ENCODE peak calls at places on chromosomes 13 and 19, in four cellular contexts. T, E, V and B are unnamed samples.

GRCh38 chr19:35211545-35212230 is 16.9 kb downstream of the FAM187B start:
- DNase-seq in T (no peak), E (no peak), V (no peak), B (no peak)

GRCh38 chr13:41693434-41693833 is 236.1 kb downstream of the RGCC start:
- DNase-seq in T (no peak), E (peak), V (no peak), B (no peak)

GRCh38 chr19:16015805-16016173 is 60.5 kb upstream of the TPM4 start:
- DNase-seq in T (no peak), E (no peak), V (no peak), B (no peak)

GRCh38 chr13:84405286-84405685 is 523.0 kb upstream of the SLITRK1 start:
- DNase-seq in T (no peak), E (no peak), V (no peak), B (no peak)

GRCh38 chr13:79512950-79513349 is 32.0 kb downstream of the NDFIP2 start:
- DNase-seq in T (no peak), E (no peak), V (no peak), B (no peak)

GRCh38 chr13:97810152-97810551 is 143.3 kb upstream of the IPO5 start:
- DNase-seq in T (peak), E (peak), V (no peak), B (no peak)

GRCh38 chr13:108705031-108705430 is 75.6 kb downstream of the MYO16 start:
- DNase-seq in T (peak), E (peak), V (no peak), B (no peak)

GRCh38 chr13:67651908-67652307 is 421.8 kb upstream of the PCDH9 start:
- DNase-seq in T (no peak), E (no peak), V (no peak), B (no peak)

GRCh38 chr19:35693835-35694599 is 10.3 kb upstream of the ZBTB32 start:
- DNase-seq in T (peak), E (peak), V (peak), B (no peak)

GRCh38 chr19:33270769-33271168 is 31.6 kb downstream of the CEBPA start:
- DNase-seq in T (no peak), E (no peak), V (no peak), B (no peak)

GRCh38 chr13:113448885-113449692 is 4.2 kb downstream of the ADPRHL1 start:
- DNase-seq in T (peak), E (peak), V (no peak), B (no peak)

GRCh38 chr13:98664047-98664446 is 87.1 kb upstream of the STK24 start:
- DNase-seq in T (no peak), E (peak), V (no peak), B (no peak)

GRCh38 chr13:101977475-101977874 is 424.4 kb downstream of the FGF14 start:
- DNase-seq in T (no peak), E (no peak), V (no peak), B (no peak)

GRCh38 chr13:70932511-70932910 is 824.3 kb upstream of the KLHL1 start:
- DNase-seq in T (no peak), E (no peak), V (no peak), B (no peak)

GRCh38 chr13:20141238-20142018 is 19.4 kb downstream of the GJA3 start:
- DNase-seq in T (no peak), E (no peak), V (no peak), B (no peak)

GRCh38 chr13:50419896-50420295 is 404.7 kb downstream of the KCNRG start:
- DNase-seq in T (no peak), E (no peak), V (no peak), B (no peak)

GRCh38 chr13:23025848-23026608 is 154.8 kb upstream of the SGCG start:
- DNase-seq in T (no peak), E (peak), V (peak), B (no peak)

GRCh38 chr13:66567899-66568612 is 662.1 kb downstream of the PCDH9 start:
- DNase-seq in T (no peak), E (no peak), V (no peak), B (no peak)

GRCh38 chr19:4575267-4575793 is 15.8 kb upstream of the SEMA6B start:
- DNase-seq in T (peak), E (peak), V (no peak), B (peak)

GRCh38 chr19:1244693-1245451 is 3.3 kb downstream of the ATP5F1D start:
- DNase-seq in T (no peak), E (no peak), V (no peak), B (no peak)

GRCh38 chr13:38661276-38661675 is 25.6 kb upstream of the FREM2 start:
- DNase-seq in T (no peak), E (no peak), V (no peak), B (no peak)

GRCh38 chr13:101415358-101416174 is 742 bp downstream of the NALCN start:
- DNase-seq in T (peak), E (no peak), V (no peak), B (no peak)

GRCh38 chr19:4851551-4852290 is 15.7 kb downstream of the PLIN3 start:
- DNase-seq in T (peak), E (peak), V (no peak), B (no peak)

GRCh38 chr19:54475706-54476105 is 2.6 kb upstream of the CDC42EP5 start:
- DNase-seq in T (no peak), E (no peak), V (no peak), B (no peak)

GRCh38 chr13:50780201-50781015 is 63.1 kb downstream of the DLEU7 start:
- DNase-seq in T (no peak), E (no peak), V (no peak), B (no peak)

GRCh38 chr13:99650410-99650809 is 149.1 kb downstream of the TM9SF2 start:
- DNase-seq in T (no peak), E (no peak), V (no peak), B (no peak)

GRCh38 chr13:113789167-113789566 is 30.1 kb downstream of the TMEM255B start:
- DNase-seq in T (no peak), E (no peak), V (no peak), B (no peak)

GRCh38 chr13:111031531-111031961 is 83.6 kb upstream of the ARHGEF7 start:
- DNase-seq in T (no peak), E (no peak), V (no peak), B (peak)

GRCh38 chr13:97235549-97236206 is 13.5 kb downstream of the MBNL2 start:
- DNase-seq in T (no peak), E (no peak), V (no peak), B (no peak)

GRCh38 chr19:16073988-16074387 is 2.3 kb upstream of the TPM4 start:
- DNase-seq in T (no peak), E (no peak), V (no peak), B (no peak)

GRCh38 chr19:55251296-55252081 is 7.3 kb downstream of the PPP6R1 start:
- DNase-seq in T (no peak), E (peak), V (no peak), B (no peak)

GRCh38 chr19:33514885-33515485 is 6.6 kb downstream of the PEPD start:
- DNase-seq in T (no peak), E (no peak), V (no peak), B (peak)

GRCh38 chr19:19900574-19901444 is at the start of gene ZNF93:
- DNase-seq in T (no peak), E (peak), V (no peak), B (peak)

GRCh38 chr13:49374585-49375290 is 69.1 kb downstream of the CAB39L start:
- DNase-seq in T (peak), E (peak), V (no peak), B (no peak)

GRCh38 chr13:110634558-110634957 is 19.2 kb downstream of the NAXD start:
- DNase-seq in T (peak), E (no peak), V (no peak), B (no peak)

GRCh38 chr19:40246292-40247073 is 20.0 kb upstream of the CCNP start:
- DNase-seq in T (no peak), E (no peak), V (no peak), B (no peak)

GRCh38 chr19:610071-610800 is 20.6 kb downstream of the HCN2 start:
- DNase-seq in T (no peak), E (no peak), V (no peak), B (no peak)

GRCh38 chr13:46265292-46265691 is 53.6 kb downstream of the LRRC63 start:
- DNase-seq in T (no peak), E (no peak), V (no peak), B (no peak)

GRCh38 chr13:46274094-46274698 is 62.5 kb downstream of the LRRC63 start:
- DNase-seq in T (no peak), E (no peak), V (no peak), B (no peak)

GRCh38 chr13:46267166-46267565 is 55.4 kb downstream of the LRRC63 start:
- DNase-seq in T (no peak), E (peak), V (no peak), B (no peak)

DNA sequence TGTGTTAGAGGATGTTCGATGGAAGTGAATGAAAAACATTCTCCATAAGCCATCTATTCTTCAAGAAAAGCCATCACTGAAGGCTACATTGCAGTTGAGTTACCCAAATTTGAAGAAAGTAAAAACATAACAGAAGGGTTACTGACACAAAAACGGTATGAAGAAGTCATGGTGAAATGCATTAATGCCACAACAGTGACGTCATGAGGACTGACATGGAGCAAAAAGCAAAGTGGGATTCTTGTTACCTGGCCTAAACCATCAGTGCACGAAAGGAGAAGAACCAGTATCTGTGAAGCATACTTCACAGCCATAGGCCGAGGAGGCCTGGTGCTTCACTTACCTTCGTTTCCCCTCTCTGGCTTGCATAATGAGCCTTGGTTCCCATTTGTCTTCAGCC is 58.7 kb downstream of the LRRC63 start:
- DNase-seq in T (no peak), E (no peak), V (no peak), B (no peak)
- H3K4me3 ChIP-seq in T (no peak), E (no peak), V (no peak), B (no peak)

GRCh38 chr13:44649834-44650233 is 73.7 kb upstream of the TSC22D1 start:
- DNase-seq in T (no peak), E (no peak), V (no peak), B (no peak)

GRCh38 chr13:44651209-44651608 is 75.1 kb upstream of the TSC22D1 start:
- DNase-seq in T (no peak), E (peak), V (no peak), B (no peak)

GRCh38 chr13:44649118-44649455 is 73.0 kb upstream of the TSC22D1 start:
- DNase-seq in T (no peak), E (no peak), V (no peak), B (no peak)

GRCh38 chr13:44646044-44646443 is 69.9 kb upstream of the TSC22D1 start:
- DNase-seq in T (no peak), E (no peak), V (no peak), B (no peak)

GRCh38 chr13:44648392-44649117 is 72.4 kb upstream of the TSC22D1 start:
- DNase-seq in T (no peak), E (peak), V (no peak), B (no peak)
- TF ChIP-seq CTCF in T (peak), E (peak), V (no peak), B (no peak)

GRCh38 chr19:14363203-14364097 is 17.8 kb upstream of the ADGRE5 start:
- DNase-seq in T (peak), E (peak), V (peak), B (peak)
- H3K4me3 ChIP-seq in T (peak), E (no peak), V (peak), B (peak)

GRCh38 chr19:56660381-56661105 is 11.0 kb downstream of the ZNF835 start:
- DNase-seq in T (no peak), E (no peak), V (no peak), B (no peak)
- TF ChIP-seq CTCF in T (no peak), E (no peak), V (no peak), B (no peak)

GRCh38 chr19:30249911-30250310 is 122.3 kb upstream of the ZNF536 start:
- DNase-seq in T (no peak), E (no peak), V (no peak), B (no peak)
- H3K4me3 ChIP-seq in T (no peak), E (no peak), V (no peak), B (no peak)

DNA sequence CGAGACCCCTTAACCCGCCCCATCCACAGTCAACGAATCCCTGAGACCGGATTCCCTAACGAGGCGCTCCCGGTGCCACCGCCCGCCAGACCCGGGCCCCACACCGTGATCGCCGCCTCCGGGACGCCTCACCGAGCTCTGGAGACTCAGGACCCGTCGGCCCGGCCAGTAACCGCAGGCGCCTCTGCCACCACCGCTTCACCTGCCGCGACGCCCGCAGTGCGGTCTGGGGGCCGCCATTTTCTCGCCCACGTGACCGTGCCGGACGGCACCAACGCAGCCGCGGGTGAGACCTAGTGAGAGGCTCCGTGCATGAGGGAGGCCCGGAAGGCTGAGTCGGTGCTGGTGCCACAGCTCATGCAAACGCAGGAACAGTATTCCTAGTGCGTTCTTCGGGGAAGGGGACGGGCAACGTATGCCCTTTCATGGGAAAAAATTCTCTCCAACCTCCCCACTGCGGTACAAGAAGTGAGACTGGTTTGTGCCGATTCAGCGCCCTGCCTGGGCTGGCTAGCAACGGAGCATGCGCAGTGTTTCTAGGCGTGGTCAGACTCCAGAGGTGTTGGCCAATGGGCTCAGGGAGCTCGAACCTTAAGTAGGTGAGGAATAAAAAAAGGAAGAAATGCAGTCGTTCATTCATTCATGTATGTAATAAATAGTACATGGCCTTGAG is at the start of gene DOHH:
- DNase-seq in T (peak), E (peak), V (peak), B (peak)
- TF ChIP-seq CTCF in T (no peak), E (no peak), V (no peak), B (no peak)

GRCh38 chr19:11422163-11423068 is 3.3 kb upstream of the RGL3 start:
- DNase-seq in T (peak), E (peak), V (peak), B (no peak)
- H3K4me3 ChIP-seq in T (peak), E (no peak), V (no peak), B (peak)

DNA sequence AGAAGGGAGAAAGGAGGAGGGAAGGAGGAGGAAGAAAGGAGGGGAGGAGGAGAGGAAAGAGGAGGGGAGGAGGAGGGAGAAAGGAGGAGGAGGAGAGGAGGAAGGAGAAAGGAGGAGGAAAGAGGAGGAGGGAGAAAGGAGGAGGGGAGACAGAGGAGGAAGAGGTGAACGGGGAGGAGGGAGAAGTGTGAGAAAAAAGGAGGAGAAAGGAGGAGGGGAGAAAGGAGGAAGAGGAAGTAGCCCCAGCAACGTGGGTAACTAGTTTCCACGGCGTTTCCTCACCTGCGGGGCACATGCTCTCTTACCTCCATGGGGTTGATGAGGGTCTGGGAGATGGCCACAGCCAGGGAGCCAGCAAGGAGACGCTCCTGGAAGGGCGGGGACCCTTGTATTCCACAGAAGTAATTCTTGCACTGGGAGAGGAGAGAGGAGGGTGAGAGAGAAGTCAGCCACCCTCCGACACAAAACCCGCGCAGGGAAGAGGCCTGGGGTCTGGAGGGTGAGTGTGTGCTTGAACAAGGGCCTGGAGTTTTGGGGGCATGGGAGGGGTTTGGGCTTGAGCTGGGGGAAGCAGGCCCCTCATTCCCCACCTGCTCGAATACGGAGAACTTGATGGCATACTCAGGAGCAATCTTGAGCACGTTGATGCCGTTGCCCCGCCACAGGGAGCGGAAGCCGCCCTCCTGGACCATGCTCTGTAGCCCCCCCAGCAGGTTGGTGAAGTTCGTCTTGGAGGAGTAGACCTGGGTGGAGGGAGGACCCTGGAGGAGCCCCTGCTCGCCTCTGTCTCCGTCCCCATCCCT is 3.9 kb downstream of the SLC25A41 start:
- DNase-seq in T (no peak), E (no peak), V (peak), B (no peak)
- TF ChIP-seq CTCF in T (no peak), E (no peak), V (no peak), B (no peak)

GRCh38 chr19:38850231-38850975 is 617 bp upstream of the HNRNPL start:
- DNase-seq in T (peak), E (peak), V (peak), B (peak)

GRCh38 chr19:38852231-38853044 is 2.7 kb upstream of the HNRNPL start:
- DNase-seq in T (peak), E (peak), V (no peak), B (no peak)

GRCh38 chr19:38850976-38851621 is 1.3 kb upstream of the HNRNPL start:
- DNase-seq in T (no peak), E (no peak), V (no peak), B (no peak)

GRCh38 chr19:38851622-38852230 is 1.9 kb upstream of the HNRNPL start:
- DNase-seq in T (peak), E (peak), V (peak), B (no peak)

GRCh38 chr19:38853214-38853613 is 3.4 kb upstream of the HNRNPL start:
- DNase-seq in T (no peak), E (no peak), V (no peak), B (no peak)
- H3K4me3 ChIP-seq in T (peak), E (no peak), V (no peak), B (peak)

DNA sequence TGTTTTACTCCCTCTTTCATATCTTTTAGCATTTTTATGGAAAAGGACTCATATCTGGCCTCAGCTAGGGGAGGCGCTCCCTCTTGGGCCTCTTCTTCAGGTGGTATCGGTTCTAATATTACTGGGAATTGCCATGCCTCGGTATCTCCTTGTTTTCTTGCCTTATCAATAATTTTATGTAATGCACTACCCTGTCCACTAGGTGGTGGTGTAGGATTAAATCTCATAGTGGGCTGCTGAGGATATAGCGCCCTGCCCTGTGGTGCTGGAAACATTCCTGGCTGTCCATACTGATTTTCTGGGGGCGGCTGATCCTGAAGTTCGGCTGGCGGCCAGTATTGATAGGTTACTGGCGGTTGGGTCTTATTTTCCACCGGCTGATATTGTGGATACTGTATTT is 35.8 kb downstream of the ZNF420 start:
- DNase-seq in T (no peak), E (no peak), V (no peak), B (no peak)
- TF ChIP-seq CTCF in T (no peak), E (no peak), V (no peak), B (no peak)